ENCODE peak calls at places on chromosomes 5 and 9, in four cellular contexts. I, L, C and U are unnamed samples.

GRCh38 chr5:134511796-134512660 is 13.4 kb upstream of the JADE2 start:
- DNase-seq in L (peak), C (no peak), I (no peak), U (no peak)

GRCh38 chr5:36763454-36763853 is 113.1 kb upstream of the NIPBL start:
- DNase-seq in I (no peak), L (no peak), C (no peak), U (no peak)

GRCh38 chr5:145854651-145855258 is 18.1 kb downstream of the GRXCR2 start:
- DNase-seq in I (no peak), L (no peak), C (no peak), U (no peak)

GRCh38 chr9:11933926-11934325 is 759.3 kb upstream of the TYRP1 start:
- DNase-seq in L (no peak), C (no peak), I (no peak), U (no peak)

GRCh38 chr5:95711501-95712346 is 19.4 kb upstream of the RHOBTB3 start:
- DNase-seq in C (no peak), I (no peak), L (no peak), U (no peak)

GRCh38 chr5:45081082-45081481 is 272.3 kb downstream of the MRPS30 start:
- DNase-seq in C (no peak), I (no peak), L (no peak), U (no peak)

GRCh38 chr5:67268233-67269011 is 71.8 kb upstream of the CD180 start:
- DNase-seq in L (peak), C (no peak), I (peak), U (peak)

GRCh38 chr5:180332861-180333260 is 20.3 kb downstream of the GFPT2 start:
- DNase-seq in C (no peak), I (no peak), L (no peak), U (no peak)

GRCh38 chr9:137763271-137763955 is 114.2 kb upstream of the CACNA1B start:
- DNase-seq in L (no peak), C (no peak), I (no peak), U (no peak)

GRCh38 chr9:120927125-120928014 is 774 bp upstream of the TRAF1 start:
- DNase-seq in L (no peak), I (no peak), C (no peak), U (no peak)

GRCh38 chr5:168947212-168947868 is 353.6 kb downstream of the SLIT3 start:
- DNase-seq in C (peak), L (peak), I (peak), U (peak)

GRCh38 chr5:76685598-76686169 is 30.2 kb upstream of the F2R start:
- DNase-seq in I (no peak), L (no peak), C (no peak), U (no peak)

GRCh38 chr9:8694983-8695588 is 895.5 kb upstream of the DMAC1 start:
- DNase-seq in L (no peak), I (no peak), C (no peak), U (no peak)

GRCh38 chr5:121918238-121918637 is 43.5 kb upstream of the SRFBP1 start:
- DNase-seq in L (no peak), C (no peak), I (no peak), U (no peak)

GRCh38 chr9:93122721-93123221 is 11.3 kb downstream of the NINJ1 start:
- DNase-seq in C (no peak), L (no peak), I (no peak), U (no peak)

GRCh38 chr5:32848681-32849080 is 137.6 kb downstream of the NPR3 start:
- DNase-seq in C (no peak), L (no peak), I (no peak), U (no peak)

GRCh38 chr5:54249210-54250028 is 61.0 kb downstream of the ARL15 start:
- DNase-seq in I (no peak), C (peak), L (peak), U (no peak)

GRCh38 chr9:70590264-70590646 is 175.8 kb upstream of the KLF9 start:
- DNase-seq in I (no peak), L (no peak), C (no peak), U (no peak)

GRCh38 chr5:126811515-126812198 is 34.7 kb downstream of the LMNB1 start:
- DNase-seq in L (no peak), I (no peak), C (no peak), U (no peak)

GRCh38 chr5:170306381-170306790 is 8.8 kb upstream of the LCP2 start:
- DNase-seq in I (no peak), L (peak), C (no peak), U (no peak)

GRCh38 chr9:95966303-95966702 is 90.8 kb downstream of the ERCC6L2 start:
- DNase-seq in I (no peak), C (no peak), L (no peak), U (no peak)

GRCh38 chr5:87394407-87394806 is 18.3 kb downstream of the CCNH start:
- DNase-seq in L (no peak), I (no peak), C (no peak), U (no peak)

GRCh38 chr9:122948313-122948712 is 7.5 kb downstream of the RABGAP1 start:
- DNase-seq in C (no peak), I (no peak), L (no peak), U (no peak)

GRCh38 chr9:93154293-93154903 is 20.3 kb upstream of the NINJ1 start:
- DNase-seq in C (no peak), I (no peak), L (no peak), U (peak)

GRCh38 chr5:2989517-2989916 is 238.0 kb upstream of the IRX2 start:
- DNase-seq in I (no peak), L (no peak), C (no peak), U (no peak)

GRCh38 chr9:134741846-134742245 is 100.2 kb downstream of the COL5A1 start:
- DNase-seq in L (no peak), I (no peak), C (no peak), U (no peak)

GRCh38 chr5:142869883-142870282 is 99.7 kb downstream of the ARHGAP26 start:
- DNase-seq in L (peak), C (no peak), I (no peak), U (no peak)

GRCh38 chr9:32350682-32351081 is 33.8 kb upstream of the ACO1 start:
- DNase-seq in L (no peak), I (no peak), C (no peak), U (no peak)

GRCh38 chr9:16743375-16743774 is 127.1 kb downstream of the BNC2 start:
- DNase-seq in I (no peak), L (no peak), C (no peak), U (no peak)

GRCh38 chr9:6498982-6499381 is 86.0 kb downstream of the UHRF2 start:
- DNase-seq in L (no peak), C (no peak), I (no peak), U (no peak)

GRCh38 chr5:112024769-112025168 is 267.8 kb upstream of the NREP start:
- DNase-seq in C (no peak), I (no peak), L (no peak), U (no peak)

GRCh38 chr9:95581900-95582299 is 65.1 kb upstream of the PTCH1 start:
- DNase-seq in I (no peak), C (no peak), L (no peak), U (no peak)

GRCh38 chr9:14098102-14098501 is 215.8 kb downstream of the NFIB start:
- DNase-seq in I (no peak), L (no peak), C (no peak), U (no peak)

GRCh38 chr9:93931905-93932304 is 23.2 kb downstream of the BARX1 start:
- DNase-seq in C (no peak), I (no peak), L (no peak), U (no peak)

GRCh38 chr9:29965834-29966233 is 2392.6 kb upstream of the C9orf72 start:
- DNase-seq in L (no peak), I (no peak), C (no peak), U (no peak)